ENCODE peak calls at places on chromosomes 12 and 14, in four cellular contexts. E, F, G and O are unnamed samples.

GRCh38 chr14:103207038-103207403 is 83.8 kb downstream of the TNFAIP2 start:
- DNase-seq in E (no peak), F (peak; percentile 36), G (peak; percentile 63), O (no peak)

GRCh38 chr14:104600141-104600643 is 4.4 kb downstream of the TMEM179 start:
- DNase-seq in E (no peak), F (no peak), G (no peak), O (no peak)

GRCh38 chr12:24993756-24994155 is 44.9 kb upstream of the BCAT1 start:
- DNase-seq in E (no peak), F (no peak), G (no peak), O (no peak)

GRCh38 chr12:71661977-71662522 is 1.6 kb downstream of the ZFC3H1 start:
- DNase-seq in E (peak; percentile 37), F (peak; percentile 28), G (peak; percentile 22), O (no peak)

GRCh38 chr12:94941440-94941862 is 62.0 kb downstream of the NDUFA12 start:
- DNase-seq in E (peak; percentile 98), F (peak; percentile 94), G (peak; percentile 27), O (no peak)

GRCh38 chr14:26694521-26694920 is 96.7 kb upstream of the NOVA1 start:
- DNase-seq in E (no peak), F (no peak), G (no peak), O (no peak)

GRCh38 chr12:98388126-98388525 is 127.3 kb upstream of the TMPO start:
- DNase-seq in E (no peak), F (no peak), G (no peak), O (no peak)

GRCh38 chr14:43900173-43900655 is 606.9 kb downstream of the FSCB start:
- DNase-seq in E (no peak), F (no peak), G (no peak), O (no peak)

GRCh38 chr14:103576371-103577024 is 13.7 kb downstream of the COA8 start:
- DNase-seq in E (peak; percentile 85), F (peak; percentile 85), G (no peak), O (peak; percentile 53)

GRCh38 chr12:18888062-18888461 is 150.1 kb downstream of the CAPZA3 start:
- DNase-seq in E (no peak), F (no peak), G (no peak), O (no peak)

GRCh38 chr12:13211191-13211858 is 14.8 kb downstream of the EMP1 start:
- DNase-seq in E (peak; percentile 50), F (no peak), G (no peak), O (no peak)

GRCh38 chr12:13211859-13212664 is 15.5 kb downstream of the EMP1 start:
- DNase-seq in E (peak; percentile 58), F (peak; percentile 62), G (peak; percentile 39), O (peak; percentile 53)

GRCh38 chr12:13218641-13219040 is 22.1 kb downstream of the EMP1 start:
- DNase-seq in E (no peak), F (no peak), G (no peak), O (no peak)

GRCh38 chr12:13219320-13219719 is 22.8 kb downstream of the EMP1 start:
- DNase-seq in E (no peak), F (no peak), G (no peak), O (no peak)

GRCh38 chr12:13215056-13215455 is 18.5 kb downstream of the EMP1 start:
- DNase-seq in E (no peak), F (no peak), G (no peak), O (no peak)
- TF ChIP-seq CTCF in E (no peak), F (no peak), G (no peak), O (no peak)

GRCh38 chr12:68686595-68687521 is at the start of gene NUP107:
- DNase-seq in E (peak; percentile 98), F (peak; percentile 99), G (peak; percentile 97), O (peak; percentile 97)
- TF ChIP-seq CTCF in E (peak; percentile 16), F (peak; percentile 7), G (peak; percentile 19), O (peak; percentile 2)

DNA sequence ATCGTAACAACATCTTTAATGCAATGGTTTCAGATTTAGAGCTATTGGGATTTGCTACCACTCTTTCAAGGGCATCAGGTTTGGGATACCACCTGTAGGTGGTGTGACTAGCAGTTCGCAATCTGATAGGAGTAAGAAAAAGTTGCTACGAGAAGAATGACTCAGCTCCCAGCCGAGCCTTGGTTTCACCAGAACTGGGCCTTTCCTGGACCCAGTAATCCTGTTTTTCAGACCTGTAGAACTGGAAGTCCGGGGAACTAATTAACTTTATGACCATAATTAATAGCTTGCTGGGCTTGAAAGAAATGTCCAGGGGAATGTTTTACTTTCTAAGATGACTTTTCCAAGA is 770 bp downstream of the ABHD4 start:
- DNase-seq in E (peak; percentile 86), F (peak; percentile 65), G (peak; percentile 55), O (peak; percentile 16)
- TF ChIP-seq CTCF in E (peak; percentile 41), F (peak; percentile 38), G (peak; percentile 30), O (no peak)

GRCh38 chr14:70045715-70046535 is 142.8 kb downstream of the SLC8A3 start:
- DNase-seq in E (peak; percentile 61), F (peak; percentile 50), G (peak; percentile 37), O (peak; percentile 54)
- TF ChIP-seq CTCF in E (peak; percentile 96), F (peak; percentile 60), G (peak; percentile 64), O (peak; percentile 70)

GRCh38 chr14:60655898-60656754 is 6.8 kb upstream of the SIX1 start:
- DNase-seq in E (no peak), F (no peak), G (no peak), O (no peak)

GRCh38 chr14:60658116-60658515 is 8.8 kb upstream of the SIX1 start:
- DNase-seq in E (no peak), F (no peak), G (no peak), O (no peak)

GRCh38 chr14:60655114-60655897 is 6.0 kb upstream of the SIX1 start:
- DNase-seq in E (no peak), F (no peak), G (no peak), O (no peak)

GRCh38 chr14:60657609-60657983 is 8.3 kb upstream of the SIX1 start:
- DNase-seq in E (no peak), F (no peak), G (no peak), O (no peak)

GRCh38 chr14:60656755-60657608 is 7.7 kb upstream of the SIX1 start:
- DNase-seq in E (peak; percentile 38), F (peak; percentile 69), G (no peak), O (no peak)
- TF ChIP-seq CTCF in E (peak; percentile 65), F (peak; percentile 31), G (no peak), O (no peak)

GRCh38 chr14:82390586-82390985 is 856.9 kb upstream of the SEL1L start:
- DNase-seq in E (no peak), F (no peak), G (no peak), O (no peak)

GRCh38 chr14:82388488-82388887 is 854.8 kb upstream of the SEL1L start:
- DNase-seq in E (peak; percentile 6), F (no peak), G (no peak), O (no peak)

GRCh38 chr14:82387699-82388098 is 854.0 kb upstream of the SEL1L start:
- DNase-seq in E (peak; percentile 8), F (peak; percentile 21), G (no peak), O (no peak)

GRCh38 chr14:82385043-82385442 is 851.4 kb upstream of the SEL1L start:
- DNase-seq in E (no peak), F (peak; percentile 3), G (no peak), O (no peak)
- TF ChIP-seq CTCF in E (no peak), F (no peak), G (no peak), O (no peak)

DNA sequence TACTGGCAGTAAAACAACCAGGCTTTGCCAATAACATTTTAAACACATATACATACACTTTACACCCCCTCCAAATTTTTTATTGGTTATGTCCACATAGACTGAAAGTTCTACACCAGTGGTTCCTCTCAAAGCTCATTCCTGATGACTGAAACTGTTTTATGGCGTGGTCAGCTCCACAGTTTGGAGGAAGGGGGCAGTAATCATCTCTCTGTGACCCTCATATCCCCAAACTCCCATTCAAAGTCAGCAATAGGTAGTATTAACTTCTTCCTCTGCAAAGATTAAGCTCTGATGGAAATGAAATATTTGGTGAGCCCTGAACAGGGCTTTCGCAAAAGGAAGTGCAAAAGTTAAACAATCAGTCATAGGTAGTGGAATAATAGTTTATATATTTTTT is 55.3 kb upstream of the DAAM1 start:
- DNase-seq in E (no peak), F (peak; percentile 7), G (no peak), O (no peak)
- TF ChIP-seq CTCF in E (no peak), F (peak; percentile 14), G (peak; percentile 30), O (peak; percentile 7)

GRCh38 chr14:93206793-93207467 is at the start of the genes GON7 and UBR7:
- DNase-seq in E (peak; percentile 93), F (peak; percentile 96), G (peak; percentile 84), O (peak; percentile 93)

GRCh38 chr14:93212432-93212831 is 5.4 kb downstream of the UBR7 start:
- DNase-seq in E (no peak), F (no peak), G (no peak), O (no peak)

DNA sequence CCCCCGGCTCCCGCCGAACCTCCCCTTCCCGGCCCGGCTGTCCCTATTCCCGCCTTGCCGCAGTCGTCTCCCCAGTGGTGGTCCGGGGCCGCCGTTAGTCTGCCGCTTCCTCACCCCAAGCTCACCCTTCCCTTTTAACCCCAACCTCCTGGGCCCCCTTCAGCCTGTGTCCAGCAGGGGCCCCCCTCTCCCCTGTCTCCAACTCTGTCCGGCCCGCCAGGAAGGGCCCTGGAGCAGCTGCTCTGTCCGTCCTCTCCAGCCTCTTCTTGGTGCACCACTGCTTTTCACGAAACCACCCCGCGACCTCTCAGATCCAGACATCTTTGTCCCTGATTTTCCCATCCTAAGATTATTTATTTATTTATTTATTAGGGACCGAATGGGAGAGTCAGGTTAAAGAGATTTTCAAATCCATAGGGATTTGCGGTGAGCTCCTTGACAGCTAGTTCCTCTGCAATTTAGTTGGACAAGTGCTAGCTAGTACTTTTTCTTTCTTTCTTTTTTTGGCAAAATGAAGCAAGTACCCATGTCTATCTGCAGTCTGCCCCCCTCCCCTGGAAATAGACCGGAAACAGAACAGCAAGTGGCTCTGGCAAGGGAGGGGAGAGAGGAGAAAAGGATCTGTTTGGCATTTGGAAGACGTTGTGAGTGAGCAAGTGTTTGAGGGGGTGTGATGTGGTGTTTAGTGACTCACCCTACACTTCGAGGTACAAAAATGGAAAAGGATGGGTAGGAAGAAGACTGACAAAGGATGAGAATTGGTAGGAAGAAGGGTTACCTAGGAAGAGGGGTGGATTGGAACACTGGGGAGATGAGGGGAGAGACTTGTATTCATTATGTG is 632 bp downstream of the UBR7 start:
- DNase-seq in E (peak; percentile 75), F (peak; percentile 69), G (peak; percentile 38), O (no peak)
- TF ChIP-seq CTCF in E (peak; percentile 32), F (peak; percentile 29), G (peak; percentile 48), O (peak; percentile 47)

DNA sequence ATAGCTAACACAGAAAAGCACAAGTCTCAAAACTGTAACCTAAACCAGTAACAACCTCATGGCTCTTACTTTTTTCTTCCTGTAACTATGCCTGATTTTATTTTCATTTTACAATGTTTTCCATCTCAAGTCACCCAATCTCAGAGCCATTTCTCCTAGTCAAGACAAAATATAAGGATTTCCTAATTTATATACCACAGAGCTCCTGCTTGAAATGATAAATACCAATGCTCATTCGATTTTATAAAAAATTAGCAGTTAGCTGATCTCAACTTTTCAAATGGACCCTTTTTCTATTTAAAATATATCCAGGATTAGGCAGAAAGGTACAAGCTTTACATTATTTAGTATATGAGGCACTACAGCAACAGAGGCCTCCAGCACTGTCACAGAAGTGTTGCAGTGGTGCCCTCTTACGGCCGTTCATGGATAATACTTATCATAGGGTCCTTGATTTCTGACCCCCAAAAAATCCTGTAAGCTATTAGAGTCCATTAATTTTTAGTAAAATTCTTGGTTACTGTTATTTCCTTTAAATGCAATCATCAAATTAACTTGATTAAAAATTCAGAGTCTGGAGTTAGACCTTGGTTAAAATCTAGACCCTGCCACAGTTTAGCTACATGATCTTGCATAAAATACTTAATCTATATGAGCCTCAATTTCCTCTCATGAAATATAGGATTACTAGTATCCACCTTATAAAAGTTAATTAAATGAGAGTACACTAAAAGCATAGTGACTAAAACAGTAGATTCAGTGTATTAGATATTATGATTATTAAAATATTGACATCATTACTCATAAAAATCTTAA is 68.3 kb downstream of the SEC23A start:
- DNase-seq in E (peak; percentile 6), F (no peak), G (no peak), O (no peak)
- TF ChIP-seq CTCF in E (peak; percentile 28), F (peak; percentile 36), G (peak; percentile 24), O (no peak)